ENCODE peak calls at places on chromosome 21, in eight cellular contexts. One of them, this sample, is unnamed. For H3K27me3, the result is how much of the 10 kb centered on the place peaks cover.

GRCh38 chr21:17660449-17660848 is 47.7 kb upstream of the BTG3 start:
- DNase-seq in tibial artery: no peak
- DNase-seq in body of pancreas: no peak
- DNase-seq in heart left ventricle: no peak
- DNase-seq in left ventricle myocardium inferior: no peak
- DNase-seq in lower lobe of right lung: no peak
- DNase-seq in esophagus muscularis mucosa: no peak
- DNase-seq in ascending aorta: no peak
- DNase-seq in this sample: peak

GRCh38 chr21:16535100-16535418 is 805.3 kb downstream of the USP25 start:
- DNase-seq in heart left ventricle: peak
- DNase-seq in esophagus muscularis mucosa: peak
- DNase-seq in lower lobe of right lung: peak
- DNase-seq in body of pancreas: peak
- DNase-seq in tibial artery: peak
- DNase-seq in left ventricle myocardium inferior: peak
- DNase-seq in ascending aorta: peak
- DNase-seq in this sample: peak

GRCh38 chr21:33976082-33976979 is 60.7 kb upstream of the ATP5PO start:
- DNase-seq in ascending aorta: no peak
- DNase-seq in tibial artery: peak
- DNase-seq in heart left ventricle: peak
- DNase-seq in esophagus muscularis mucosa: no peak
- DNase-seq in body of pancreas: no peak
- DNase-seq in left ventricle myocardium inferior: peak
- DNase-seq in lower lobe of right lung: no peak
- DNase-seq in this sample: peak

GRCh38 chr21:15141236-15141970 is 76.6 kb upstream of the NRIP1 start:
- DNase-seq in body of pancreas: peak
- DNase-seq in heart left ventricle: no peak
- DNase-seq in tibial artery: no peak
- DNase-seq in lower lobe of right lung: peak
- DNase-seq in esophagus muscularis mucosa: no peak
- DNase-seq in left ventricle myocardium inferior: no peak
- DNase-seq in ascending aorta: no peak
- DNase-seq in this sample: peak

GRCh38 chr21:34933609-34934345 is 115.3 kb downstream of the RUNX1 start:
- DNase-seq in tibial artery: no peak
- DNase-seq in heart left ventricle: no peak
- DNase-seq in left ventricle myocardium inferior: no peak
- DNase-seq in lower lobe of right lung: no peak
- DNase-seq in body of pancreas: no peak
- DNase-seq in esophagus muscularis mucosa: no peak
- DNase-seq in ascending aorta: no peak
- DNase-seq in this sample: no peak

GRCh38 chr21:15841856-15842564 is 112.2 kb downstream of the USP25 start:
- DNase-seq in heart left ventricle: no peak
- DNase-seq in esophagus muscularis mucosa: no peak
- DNase-seq in left ventricle myocardium inferior: no peak
- DNase-seq in ascending aorta: no peak
- DNase-seq in lower lobe of right lung: no peak
- DNase-seq in tibial artery: no peak
- DNase-seq in body of pancreas: no peak
- DNase-seq in this sample: peak

GRCh38 chr21:20551939-20552338 is 446.3 kb upstream of the NCAM2 start:
- DNase-seq in heart left ventricle: no peak
- DNase-seq in tibial artery: no peak
- DNase-seq in ascending aorta: no peak
- DNase-seq in esophagus muscularis mucosa: no peak
- DNase-seq in lower lobe of right lung: no peak
- DNase-seq in body of pancreas: no peak
- DNase-seq in left ventricle myocardium inferior: no peak
- DNase-seq in this sample: no peak

GRCh38 chr21:34006603-34007168 is 66.7 kb upstream of the MRPS6 start:
- DNase-seq in ascending aorta: no peak
- DNase-seq in body of pancreas: no peak
- DNase-seq in left ventricle myocardium inferior: no peak
- DNase-seq in lower lobe of right lung: no peak
- DNase-seq in heart left ventricle: no peak
- DNase-seq in esophagus muscularis mucosa: no peak
- DNase-seq in tibial artery: no peak
- DNase-seq in this sample: no peak

GRCh38 chr21:38930838-38931237 is 125.1 kb downstream of the ETS2 start:
- DNase-seq in heart left ventricle: no peak
- DNase-seq in left ventricle myocardium inferior: no peak
- DNase-seq in esophagus muscularis mucosa: no peak
- DNase-seq in lower lobe of right lung: no peak
- DNase-seq in tibial artery: no peak
- DNase-seq in ascending aorta: no peak
- DNase-seq in body of pancreas: no peak
- DNase-seq in this sample: peak

GRCh38 chr21:26148834-26149354 is 21.7 kb downstream of the APP start:
- DNase-seq in body of pancreas: no peak
- DNase-seq in lower lobe of right lung: no peak
- DNase-seq in esophagus muscularis mucosa: no peak
- DNase-seq in tibial artery: no peak
- DNase-seq in heart left ventricle: no peak
- DNase-seq in ascending aorta: no peak
- DNase-seq in left ventricle myocardium inferior: no peak
- DNase-seq in this sample: peak

GRCh38 chr21:17610862-17611261 is 1.8 kb downstream of the BTG3 start:
- DNase-seq in tibial artery: no peak
- DNase-seq in lower lobe of right lung: no peak
- DNase-seq in heart left ventricle: no peak
- DNase-seq in ascending aorta: no peak
- DNase-seq in body of pancreas: peak
- DNase-seq in esophagus muscularis mucosa: no peak
- DNase-seq in left ventricle myocardium inferior: no peak
- DNase-seq in this sample: no peak

GRCh38 chr21:25313891-25314646 is 293.2 kb downstream of the MRPL39 start:
- DNase-seq in ascending aorta: no peak
- DNase-seq in body of pancreas: no peak
- DNase-seq in left ventricle myocardium inferior: no peak
- DNase-seq in esophagus muscularis mucosa: no peak
- DNase-seq in tibial artery: no peak
- DNase-seq in heart left ventricle: no peak
- DNase-seq in lower lobe of right lung: no peak
- DNase-seq in this sample: no peak

GRCh38 chr21:25220169-25220568 is 387.1 kb downstream of the MRPL39 start:
- DNase-seq in tibial artery: no peak
- DNase-seq in esophagus muscularis mucosa: no peak
- DNase-seq in ascending aorta: no peak
- DNase-seq in body of pancreas: no peak
- DNase-seq in heart left ventricle: no peak
- DNase-seq in lower lobe of right lung: no peak
- DNase-seq in left ventricle myocardium inferior: no peak
- DNase-seq in this sample: no peak

GRCh38 chr21:38327984-38328383 is 71.2 kb downstream of the KCNJ15 start:
- DNase-seq in left ventricle myocardium inferior: no peak
- DNase-seq in tibial artery: no peak
- DNase-seq in body of pancreas: no peak
- DNase-seq in heart left ventricle: no peak
- DNase-seq in esophagus muscularis mucosa: no peak
- DNase-seq in lower lobe of right lung: no peak
- DNase-seq in ascending aorta: no peak
- DNase-seq in this sample: no peak

GRCh38 chr21:28247454-28248020 is 745.1 kb downstream of the LTN1 start:
- DNase-seq in heart left ventricle: no peak
- DNase-seq in esophagus muscularis mucosa: no peak
- DNase-seq in lower lobe of right lung: no peak
- DNase-seq in body of pancreas: no peak
- DNase-seq in left ventricle myocardium inferior: no peak
- DNase-seq in ascending aorta: no peak
- DNase-seq in tibial artery: no peak
- DNase-seq in this sample: no peak
- H3K4me3 ChIP-seq in heart left ventricle: no peak
- H3K4me3 ChIP-seq in esophagus muscularis mucosa: no peak
- H3K4me3 ChIP-seq in lower lobe of right lung: no peak
- H3K4me3 ChIP-seq in body of pancreas: no peak
- H3K4me3 ChIP-seq in left ventricle myocardium inferior: no peak
- H3K4me3 ChIP-seq in ascending aorta: no peak
- H3K4me3 ChIP-seq in tibial artery: no peak
- H3K4me3 ChIP-seq in this sample: no peak

DNA sequence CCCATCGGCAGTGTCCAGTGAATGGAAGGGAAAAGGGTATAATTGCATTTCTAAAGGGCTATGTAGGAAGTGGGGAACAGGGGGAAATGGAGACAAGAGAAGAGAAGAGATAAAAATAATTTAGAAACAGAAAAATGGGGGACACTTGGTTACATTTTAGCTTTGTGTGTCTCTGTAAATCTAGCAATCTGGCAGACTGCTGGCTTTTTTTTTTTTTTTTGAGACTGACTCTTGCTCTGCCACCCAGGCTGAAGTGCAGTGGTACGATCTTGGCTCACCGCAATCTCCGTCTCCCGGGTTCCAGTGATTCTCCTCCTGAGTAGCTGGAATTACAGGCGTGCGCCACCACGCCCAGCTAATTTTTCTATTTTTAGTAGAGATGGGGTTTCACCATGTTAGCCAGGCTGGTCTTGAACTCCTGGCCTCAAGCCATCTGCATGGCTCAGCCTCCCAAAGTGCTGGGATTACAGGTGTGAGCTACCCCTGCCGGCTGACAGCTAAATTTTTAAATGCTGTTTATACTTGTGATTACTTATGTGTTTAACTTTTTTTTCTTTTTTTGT is 53.4 kb downstream of the AGPAT3 start:
- DNase-seq in heart left ventricle: no peak
- DNase-seq in left ventricle myocardium inferior: peak
- DNase-seq in ascending aorta: no peak
- DNase-seq in esophagus muscularis mucosa: no peak
- DNase-seq in tibial artery: no peak
- DNase-seq in lower lobe of right lung: peak
- DNase-seq in body of pancreas: no peak
- DNase-seq in this sample: no peak
- TF ChIP-seq CTCF in heart left ventricle: no peak
- TF ChIP-seq CTCF in left ventricle myocardium inferior: no peak
- TF ChIP-seq CTCF in ascending aorta: no peak
- TF ChIP-seq CTCF in esophagus muscularis mucosa: no peak
- TF ChIP-seq CTCF in tibial artery: no peak
- TF ChIP-seq CTCF in lower lobe of right lung: no peak
- TF ChIP-seq CTCF in body of pancreas: no peak
- TF ChIP-seq CTCF in this sample: no peak

DNA sequence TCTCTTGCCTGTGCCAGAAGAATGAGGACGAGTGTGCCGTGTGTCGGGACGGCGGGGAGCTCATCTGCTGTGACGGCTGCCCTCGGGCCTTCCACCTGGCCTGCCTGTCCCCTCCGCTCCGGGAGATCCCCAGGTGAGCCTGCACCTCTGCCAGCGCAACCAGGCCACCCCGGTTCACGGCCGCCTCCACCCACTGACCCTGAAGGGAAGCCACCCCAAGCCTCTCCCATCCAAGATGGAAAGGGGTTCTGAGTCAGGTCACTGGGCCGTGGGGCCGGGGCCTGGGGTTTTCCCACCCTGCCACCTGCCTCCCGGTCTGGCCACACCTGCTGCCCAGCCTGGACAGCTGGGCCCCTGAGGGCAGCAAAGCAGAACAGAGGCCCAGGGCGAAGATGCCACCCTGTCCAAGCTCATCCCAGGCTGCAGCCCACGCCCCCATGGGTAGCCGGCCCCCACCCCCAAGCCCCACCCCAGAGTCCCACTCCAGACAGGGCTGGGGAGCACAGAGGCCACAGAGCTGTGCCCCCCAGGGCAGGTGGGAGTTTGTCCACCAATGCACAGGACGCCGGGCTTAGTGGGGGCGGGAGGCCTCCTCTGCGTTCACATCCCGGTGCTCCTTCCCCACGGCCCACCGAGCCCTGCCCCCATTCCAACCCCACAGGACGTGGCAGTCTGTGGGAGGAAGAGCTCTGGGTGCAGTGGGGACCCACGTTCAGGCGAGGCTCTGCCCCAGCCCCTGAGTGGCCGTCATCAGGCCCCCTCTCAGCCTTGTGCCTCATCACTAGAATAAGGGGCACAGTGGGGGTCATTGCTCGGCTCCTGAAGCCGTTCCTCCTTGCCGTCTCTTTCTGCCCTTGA is 5.6 kb downstream of the AIRE start:
- DNase-seq in left ventricle myocardium inferior: no peak
- DNase-seq in body of pancreas: no peak
- DNase-seq in ascending aorta: no peak
- DNase-seq in tibial artery: no peak
- DNase-seq in heart left ventricle: no peak
- DNase-seq in lower lobe of right lung: no peak
- DNase-seq in esophagus muscularis mucosa: no peak
- DNase-seq in this sample: no peak
- H3K27me3 ChIP-seq in left ventricle myocardium inferior: under half
- H3K27me3 ChIP-seq in body of pancreas: under half
- H3K27me3 ChIP-seq in ascending aorta: under half
- H3K27me3 ChIP-seq in tibial artery: under half
- H3K27me3 ChIP-seq in heart left ventricle: under half
- H3K27me3 ChIP-seq in lower lobe of right lung: under half
- H3K27me3 ChIP-seq in esophagus muscularis mucosa: under half
- H3K27me3 ChIP-seq in this sample: under half

GRCh38 chr21:31860851-31861250 is 12.0 kb upstream of the HUNK start:
- DNase-seq in heart left ventricle: no peak
- DNase-seq in ascending aorta: no peak
- DNase-seq in left ventricle myocardium inferior: no peak
- DNase-seq in tibial artery: no peak
- DNase-seq in esophagus muscularis mucosa: peak
- DNase-seq in body of pancreas: no peak
- DNase-seq in lower lobe of right lung: no peak
- DNase-seq in this sample: no peak

GRCh38 chr21:31862078-31862477 is 10.7 kb upstream of the HUNK start:
- DNase-seq in esophagus muscularis mucosa: no peak
- DNase-seq in tibial artery: no peak
- DNase-seq in ascending aorta: no peak
- DNase-seq in left ventricle myocardium inferior: no peak
- DNase-seq in heart left ventricle: no peak
- DNase-seq in body of pancreas: no peak
- DNase-seq in lower lobe of right lung: no peak
- DNase-seq in this sample: peak

GRCh38 chr21:31866077-31866511 is 6.7 kb upstream of the HUNK start:
- DNase-seq in lower lobe of right lung: peak
- DNase-seq in heart left ventricle: peak
- DNase-seq in esophagus muscularis mucosa: no peak
- DNase-seq in tibial artery: peak
- DNase-seq in left ventricle myocardium inferior: peak
- DNase-seq in ascending aorta: no peak
- DNase-seq in body of pancreas: peak
- DNase-seq in this sample: peak

GRCh38 chr21:31870472-31870871 is 2.3 kb upstream of the HUNK start:
- DNase-seq in left ventricle myocardium inferior: no peak
- DNase-seq in lower lobe of right lung: no peak
- DNase-seq in tibial artery: no peak
- DNase-seq in body of pancreas: peak
- DNase-seq in ascending aorta: no peak
- DNase-seq in heart left ventricle: no peak
- DNase-seq in esophagus muscularis mucosa: no peak
- DNase-seq in this sample: no peak

DNA sequence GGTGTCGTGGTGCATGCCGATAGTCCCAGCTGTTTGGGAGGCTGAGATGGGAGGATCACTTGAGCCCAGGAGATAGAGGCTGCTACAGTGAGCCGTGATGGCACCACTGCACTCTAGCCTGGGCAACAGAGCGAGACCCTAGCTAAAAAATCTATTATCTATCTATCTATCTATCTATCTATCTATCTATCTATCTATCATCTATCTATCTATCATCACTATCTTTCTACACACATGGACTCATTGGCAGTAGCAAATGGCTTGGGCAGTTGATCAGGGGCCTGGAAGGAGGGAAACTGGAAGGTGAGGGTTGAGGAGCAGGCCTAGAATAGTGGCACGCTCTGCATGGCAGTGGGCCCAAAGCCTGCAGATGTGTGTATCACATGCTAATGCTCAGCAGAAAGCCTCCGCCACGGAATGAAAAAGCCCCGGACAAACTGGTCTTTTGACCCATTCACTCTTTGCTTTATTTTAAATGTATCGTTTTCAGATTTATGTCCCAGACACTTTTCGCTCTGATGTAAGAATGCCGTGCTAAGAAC is 7.3 kb upstream of the HUNK start:
- DNase-seq in ascending aorta: no peak
- DNase-seq in esophagus muscularis mucosa: no peak
- DNase-seq in tibial artery: no peak
- DNase-seq in lower lobe of right lung: no peak
- DNase-seq in body of pancreas: peak
- DNase-seq in heart left ventricle: no peak
- DNase-seq in left ventricle myocardium inferior: no peak
- DNase-seq in this sample: no peak
- H3K4me3 ChIP-seq in ascending aorta: no peak
- H3K4me3 ChIP-seq in esophagus muscularis mucosa: no peak
- H3K4me3 ChIP-seq in tibial artery: no peak
- H3K4me3 ChIP-seq in lower lobe of right lung: no peak
- H3K4me3 ChIP-seq in body of pancreas: no peak
- H3K4me3 ChIP-seq in heart left ventricle: no peak
- H3K4me3 ChIP-seq in left ventricle myocardium inferior: no peak
- H3K4me3 ChIP-seq in this sample: no peak

This sample was measured in bronchial epithelial cell.